ENCODE peak calls at places on chromosomes 1 and 21, in six cellular contexts. D is neural crest cell; A is IMR-90; V is stimulated activated CD4-positive, alpha-beta T cell treated with anti-CD3 and anti-CD28 coated beads, Interleukin-12 subunit alpha, Interleukin-12 subunit beta, amount 100 ng/mL, for 48 hours; G is GM13976; J is Calu3. P is an unnamed sample.

GRCh38 chr1:46027788-46028573 is 104.4 kb downstream of the PIK3R3 start:
- DNase-seq in D (no peak), A (no peak), V (no peak), G (no peak), J (no peak), P (no peak)

GRCh38 chr1:231934797-231935196 is 308.2 kb downstream of the DISC1 start:
- DNase-seq in D (no peak), A (peak), V (no peak), G (no peak), J (no peak), P (no peak)

GRCh38 chr21:44331650-44332306 is 7.4 kb downstream of the CFAP410 start:
- DNase-seq in D (no peak), A (peak), V (no peak), G (no peak), J (no peak), P (no peak)

GRCh38 chr1:27366113-27366410 is 699 bp downstream of the MAP3K6 start:
- DNase-seq in D (peak), A (peak), V (peak), G (peak), J (peak), P (peak)

GRCh38 chr1:58971629-58972140 is 187.8 kb upstream of the JUN start:
- DNase-seq in D (no peak), A (peak), V (no peak), G (no peak), J (no peak), P (no peak)

GRCh38 chr1:66550243-66550642 is 16.3 kb downstream of the SGIP1 start:
- DNase-seq in D (no peak), A (no peak), V (no peak), G (no peak), J (no peak), P (no peak)

GRCh38 chr1:175434268-175434860 is 241.8 kb upstream of the KIAA0040 start:
- DNase-seq in D (no peak), A (no peak), V (no peak), G (peak), J (no peak), P (no peak)

GRCh38 chr1:227357229-227358078 is 39.2 kb upstream of the CDC42BPA start:
- DNase-seq in D (no peak), A (peak), V (no peak), G (no peak), J (peak), P (no peak)

GRCh38 chr1:10549919-10550656 is 75.3 kb downstream of the PEX14 start:
- DNase-seq in D (no peak), A (no peak), V (no peak), G (no peak), J (no peak), P (no peak)

GRCh38 chr1:52552236-52552504 is 722 bp downstream of the TUT4 start:
- DNase-seq in D (peak), A (peak), V (peak), G (peak), J (peak), P (peak)

GRCh38 chr1:6580588-6581270 is 935 bp downstream of the ZBTB48 start:
- DNase-seq in D (no peak), A (no peak), V (no peak), G (no peak), J (no peak), P (no peak)

GRCh38 chr1:160400284-160400645 is at the start of gene VANGL2:
- DNase-seq in D (peak), A (peak), V (no peak), G (peak), J (peak), P (peak)

GRCh38 chr1:1183833-1184775 is 10.4 kb downstream of the TTLL10 start:
- DNase-seq in D (no peak), A (no peak), V (no peak), G (no peak), J (no peak), P (no peak)

GRCh38 chr1:61000327-61000726 is 82.0 kb upstream of the NFIA start:
- DNase-seq in D (no peak), A (no peak), V (no peak), G (no peak), J (no peak), P (no peak)

GRCh38 chr1:247119600-247120407 is 15.6 kb upstream of the ZNF669 start:
- DNase-seq in D (no peak), A (no peak), V (no peak), G (peak), J (no peak), P (no peak)

GRCh38 chr1:11320153-11320936 is 47.3 kb downstream of the UBIAD1 start:
- DNase-seq in D (peak), A (no peak), V (peak), G (peak), J (peak), P (peak)

GRCh38 chr1:91124290-91124975 is 102.6 kb upstream of the ZNF644 start:
- DNase-seq in D (no peak), A (no peak), V (peak), G (no peak), J (no peak), P (peak)

GRCh38 chr1:30377230-30378022 is 346.0 kb downstream of the MATN1 start:
- DNase-seq in D (no peak), A (no peak), V (no peak), G (no peak), J (no peak), P (no peak)

GRCh38 chr1:170305777-170306299 is 160.1 kb downstream of the NTMT2 start:
- DNase-seq in D (no peak), A (no peak), V (no peak), G (no peak), J (no peak), P (no peak)

GRCh38 chr1:159838715-159839114 is 12.0 kb downstream of the SLAMF8 start:
- DNase-seq in D (no peak), A (no peak), V (no peak), G (no peak), J (no peak), P (no peak)

GRCh38 chr1:170145061-170145460 is 698 bp upstream of the NTMT2 start:
- DNase-seq in D (no peak), A (no peak), V (no peak), G (no peak), J (no peak), P (no peak)

GRCh38 chr1:225253784-225254183 is 174.1 kb downstream of the LBR start:
- DNase-seq in D (no peak), A (peak), V (no peak), G (no peak), J (no peak), P (no peak)

GRCh38 chr1:183841550-183841949 is 36.6 kb downstream of the RGL1 start:
- DNase-seq in D (no peak), A (peak), V (no peak), G (peak), J (no peak), P (no peak)

GRCh38 chr1:226908913-226909312 is 31.2 kb upstream of the COQ8A start:
- DNase-seq in D (no peak), A (no peak), V (no peak), G (no peak), J (no peak), P (no peak)

GRCh38 chr1:204873714-204874113 is 3.1 kb downstream of the NFASC start:
- DNase-seq in D (no peak), A (no peak), V (no peak), G (no peak), J (no peak), P (no peak)

GRCh38 chr1:95832370-95832769 is 598.4 kb downstream of the RWDD3 start:
- DNase-seq in D (no peak), A (no peak), V (no peak), G (no peak), J (no peak), P (no peak)

P was measured in activated T-cell treated with anti-CD3 and anti-CD28 coated beads for 24 hours.